ENCODE peak calls at places on chromosomes 12 and 14, in seven cellular contexts. K, B, F, Q, M, A and X are unnamed samples. For H3K9me3 and H3K36me3, the result is how much of the 10 kb centered on the place peaks cover.

GRCh38 chr12:56872366-56872765 is 61.8 kb downstream of the SDR9C7 start:
- DNase-seq in F (no peak), Q (no peak), A (no peak), B (no peak), K (no peak), M (no peak), X (no peak)

GRCh38 chr14:86038401-86038985 is 508.5 kb downstream of the FLRT2 start:
- DNase-seq in A (no peak), F (peak), M (peak), K (no peak), B (no peak), Q (no peak), X (peak)

GRCh38 chr12:107570721-107571120 is 114.9 kb upstream of the PWP1 start:
- DNase-seq in F (no peak), M (peak), K (no peak), A (no peak), Q (peak), B (no peak), X (no peak)

GRCh38 chr12:115932073-115932472 is 345.4 kb downstream of the MED13L start:
- DNase-seq in A (no peak), K (no peak), M (no peak), F (no peak), B (no peak), Q (no peak), X (no peak)

GRCh38 chr12:99906786-99907185 is 78.0 kb downstream of the ANKS1B start:
- DNase-seq in A (no peak), Q (no peak), B (no peak), K (no peak), M (no peak), F (no peak), X (no peak)

GRCh38 chr14:96166475-96167223 is 38.0 kb upstream of the BDKRB2 start:
- DNase-seq in B (peak), F (no peak), M (no peak), Q (no peak), K (no peak), A (no peak), X (no peak)

GRCh38 chr12:104347374-104348075 is 44.0 kb downstream of the EID3 start:
- DNase-seq in A (no peak), F (no peak), K (no peak), Q (no peak), M (peak), B (no peak), X (no peak)

GRCh38 chr12:8698132-8698829 is 490 bp downstream of the RIMKLB start:
- DNase-seq in F (peak), K (peak), Q (peak), A (peak), M (peak), B (no peak), X (peak)

GRCh38 chr14:63542231-63542999 is 762 bp downstream of the PPP2R5E start:
- DNase-seq in B (no peak), F (no peak), M (peak), A (no peak), Q (no peak), K (peak), X (no peak)

GRCh38 chr14:98370352-98370751 is 901.6 kb downstream of the BCL11B start:
- DNase-seq in F (no peak), A (no peak), B (no peak), K (no peak), Q (no peak), M (no peak), X (no peak)

GRCh38 chr12:42960087-42960527 is 370.6 kb upstream of the PRICKLE1 start:
- DNase-seq in K (no peak), M (peak), Q (no peak), B (peak), A (no peak), F (no peak), X (no peak)

GRCh38 chr14:61544448-61545202 is 150.7 kb upstream of the HIF1A start:
- DNase-seq in A (no peak), B (no peak), K (no peak), F (no peak), M (no peak), Q (no peak), X (no peak)

GRCh38 chr12:125533434-125534029 is 468.3 kb downstream of the AACS start:
- DNase-seq in M (peak), K (no peak), Q (no peak), A (no peak), F (peak), B (no peak), X (no peak)

GRCh38 chr14:25108959-25109358 is 59.0 kb upstream of the STXBP6 start:
- DNase-seq in F (no peak), K (no peak), B (no peak), Q (no peak), M (peak), A (no peak), X (no peak)

GRCh38 chr12:85741051-85741450 is 95.2 kb downstream of the RASSF9 start:
- DNase-seq in A (no peak), F (no peak), M (no peak), K (no peak), B (no peak), Q (no peak), X (no peak)

GRCh38 chr12:19755141-19755540 is 315.8 kb downstream of the AEBP2 start:
- DNase-seq in K (no peak), B (no peak), F (no peak), A (no peak), Q (no peak), M (peak), X (no peak)

GRCh38 chr14:98889107-98889835 is 382.7 kb downstream of the BCL11B start:
- DNase-seq in F (no peak), Q (no peak), M (no peak), A (no peak), K (no peak), B (peak), X (no peak)

GRCh38 chr12:68267892-68268396 is 14.5 kb upstream of the IL22 start:
- DNase-seq in K (no peak), A (no peak), F (no peak), B (no peak), M (peak), Q (no peak), X (no peak)

GRCh38 chr14:53011053-53011462 is 60.2 kb upstream of the FERMT2 start:
- DNase-seq in K (peak), F (no peak), Q (no peak), A (peak), M (peak), B (peak), X (no peak)

GRCh38 chr12:104011265-104011664 is 38.7 kb downstream of the GLT8D2 start:
- DNase-seq in K (no peak), F (no peak), Q (no peak), B (peak), A (no peak), M (peak), X (no peak)

GRCh38 chr12:131434208-131435125 is 276.4 kb upstream of the SFSWAP start:
- DNase-seq in M (no peak), A (no peak), B (peak), K (no peak), F (no peak), Q (no peak), X (no peak)

GRCh38 chr12:54404061-54405004 is 14.7 kb downstream of the ITGA5 start:
- DNase-seq in M (peak), F (no peak), A (peak), B (no peak), K (no peak), Q (no peak), X (peak)

GRCh38 chr14:99892406-99892805 is 99.2 kb downstream of the EML1 start:
- DNase-seq in B (no peak), A (no peak), F (no peak), M (peak), K (no peak), Q (no peak), X (no peak)

GRCh38 chr14:77989441-77989891 is 180.7 kb upstream of the NRXN3 start:
- DNase-seq in A (peak), B (no peak), Q (no peak), K (no peak), M (peak), F (no peak), X (no peak)

GRCh38 chr12:20183563-20183962 is 184.8 kb upstream of the PDE3A start:
- DNase-seq in B (no peak), A (no peak), M (peak), Q (no peak), K (no peak), F (no peak), X (no peak)

GRCh38 chr12:9848899-9849298 is 20.3 kb downstream of the CLEC2B start:
- DNase-seq in F (no peak), M (no peak), B (no peak), Q (no peak), K (no peak), A (no peak), X (no peak)

GRCh38 chr12:82705774-82706173 is 19.1 kb downstream of the TMTC2 start:
- DNase-seq in A (no peak), Q (no peak), B (no peak), F (no peak), M (no peak), K (peak), X (no peak)

GRCh38 chr12:50102186-50102585 is 1.6 kb upstream of the GPD1 start:
- DNase-seq in Q (no peak), K (peak), B (no peak), F (no peak), A (no peak), M (no peak), X (no peak)

GRCh38 chr12:94172031-94172430 is 23.7 kb downstream of the PLXNC1 start:
- DNase-seq in M (peak), Q (no peak), A (no peak), K (peak), F (no peak), B (no peak), X (no peak)

GRCh38 chr12:26721800-26722199 is 111.2 kb downstream of the ITPR2 start:
- DNase-seq in M (no peak), B (no peak), F (no peak), A (no peak), Q (no peak), K (no peak), X (no peak)

GRCh38 chr12:109461049-109461845 is 15.9 kb downstream of the KCTD10 start:
- DNase-seq in A (peak), B (no peak), K (peak), F (peak), M (peak), Q (no peak), X (no peak)

GRCh38 chr12:129145381-129145780 is 292.1 kb downstream of the GLT1D1 start:
- DNase-seq in Q (no peak), A (no peak), F (no peak), B (no peak), M (no peak), K (no peak), X (no peak)

GRCh38 chr12:68557011-68557715 is 53.5 kb upstream of the RAP1B start:
- DNase-seq in B (no peak), A (no peak), M (peak), F (no peak), Q (no peak), K (no peak), X (no peak)

GRCh38 chr12:121778567-121779421 is 14.7 kb downstream of the RHOF start:
- DNase-seq in M (no peak), B (no peak), F (no peak), K (no peak), Q (no peak), A (no peak), X (no peak)

GRCh38 chr12:77058740-77059139 is 6.6 kb downstream of the E2F7 start:
- DNase-seq in K (no peak), B (no peak), A (no peak), M (peak), F (no peak), Q (no peak), X (no peak)

GRCh38 chr12:108589028-108589839 is 8.7 kb downstream of the TMEM119 start:
- DNase-seq in K (no peak), Q (peak), F (peak), M (peak), A (no peak), B (no peak), X (no peak)

GRCh38 chr14:33782923-33783322 is 168.0 kb downstream of the EGLN3 start:
- DNase-seq in M (no peak), Q (no peak), A (no peak), B (no peak), K (no peak), F (no peak), X (no peak)

GRCh38 chr14:73116079-73116665 is 20.1 kb upstream of the PSEN1 start:
- DNase-seq in Q (no peak), M (no peak), B (no peak), K (no peak), A (no peak), F (no peak), X (no peak)
- H3K9me3 ChIP-seq in Q (under half), M (under half), B (under half), K (under half), A (under half), F (under half), X (under half)

DNA sequence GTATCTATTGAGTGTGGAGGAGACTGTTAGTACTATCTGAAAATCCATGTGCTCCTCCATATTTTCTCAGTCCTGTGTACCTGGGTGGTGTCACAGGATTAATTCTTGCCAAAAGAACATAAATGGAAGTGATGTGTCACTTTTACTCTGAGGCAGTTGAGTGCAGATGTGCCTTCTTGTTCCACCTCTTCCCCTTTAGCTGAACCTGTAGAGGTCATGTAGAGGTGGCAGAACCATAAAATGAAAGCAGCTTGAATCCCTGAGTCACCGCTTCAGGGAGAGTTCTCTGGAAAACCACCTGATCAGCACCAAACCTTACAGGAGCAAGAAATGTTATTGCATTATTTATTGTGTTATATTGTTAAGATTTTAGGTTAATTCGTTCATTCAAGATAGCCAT is 14.7 kb upstream of the SLC25A3 start:
- DNase-seq in F (no peak), B (no peak), A (no peak), M (peak), K (no peak), Q (no peak), X (no peak)
- H3K27ac ChIP-seq in F (no peak), B (no peak), A (no peak), M (no peak), K (no peak), Q (peak), X (no peak)

GRCh38 chr14:88852632-88853031 is 28.2 kb downstream of the TTC8 start:
- DNase-seq in B (no peak), F (no peak), Q (no peak), M (no peak), K (no peak), A (no peak), X (no peak)
- H3K36me3 ChIP-seq in B (under half), F (under half), Q (under half), M (under half), K (under half), A (under half), X (under half)

GRCh38 chr14:106813477-106813823 is 1287.1 kb downstream of the TMEM121 start:
- DNase-seq in B (no peak), A (no peak), F (no peak), K (no peak), M (no peak), Q (no peak), X (no peak)
- H3K9me3 ChIP-seq in B (under half), A (under half), F (under half), K (under half), M (under half), Q (under half), X (under half)

DNA sequence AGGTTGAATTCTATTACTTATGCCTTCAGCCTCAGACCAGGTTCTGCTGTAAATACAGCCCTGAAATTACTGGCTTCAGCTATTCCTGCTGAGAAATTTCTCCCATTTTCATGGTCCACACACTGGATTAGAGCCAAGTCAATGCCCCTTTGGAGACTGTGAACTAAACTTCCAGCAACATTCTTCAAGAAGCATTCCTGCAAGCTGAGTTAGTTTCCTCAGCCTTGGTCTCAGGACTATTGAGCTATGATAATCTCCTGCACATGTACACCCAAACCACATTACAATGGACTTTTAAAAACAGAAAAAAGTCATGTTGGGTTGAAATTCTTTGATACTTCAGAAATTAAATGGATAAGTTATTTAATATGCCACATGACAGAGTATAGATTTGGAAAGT is 58.0 kb upstream of the AVPR1A start:
- DNase-seq in K (no peak), M (no peak), B (no peak), F (no peak), Q (no peak), A (no peak), X (no peak)
- H3K27ac ChIP-seq in K (no peak), M (no peak), B (no peak), F (no peak), Q (no peak), A (no peak), X (no peak)

GRCh38 chr12:123305160-123305559 is 33.5 kb upstream of the CDK2AP1 start:
- DNase-seq in M (no peak), A (no peak), K (no peak), F (no peak), B (no peak), Q (no peak), X (no peak)
- H3K36me3 ChIP-seq in M (under half), A (half or more), K (under half), F (half or more), B (half or more), Q (under half), X (under half)